ENCODE peak calls at places on chromosomes 3 and 15, in five cellular contexts. V is left lung, K is AG09309, Q is neural crest cell, L is choroid plexus epithelial cell. G is an unnamed sample.

GRCh38 chr3:169674090-169674489 is 10.6 kb upstream of the MECOM start:
- DNase-seq in L (no peak), V (no peak), K (no peak), Q (no peak), G (no peak)

GRCh38 chr3:97297032-97297431 is 467.5 kb upstream of the ARL6 start:
- DNase-seq in V (no peak), Q (no peak), L (no peak), K (no peak), G (no peak)

GRCh38 chr3:174440350-174440716 is 418.8 kb upstream of the NAALADL2 start:
- DNase-seq in V (peak; percentile 32), Q (no peak), K (peak; percentile 67), L (peak; percentile 79), G (no peak)

GRCh38 chr3:61776390-61776789 is 215.0 kb downstream of the PTPRG start:
- DNase-seq in Q (no peak), K (no peak), V (no peak), L (no peak), G (no peak)

GRCh38 chr3:101065962-101066361 is 72.7 kb upstream of the ABI3BP start:
- DNase-seq in Q (no peak), K (peak; percentile 76), L (peak; percentile 95), V (no peak), G (no peak)

GRCh38 chr3:111252795-111253194 is 181.2 kb downstream of the NECTIN3 start:
- DNase-seq in Q (no peak), V (peak; percentile 39), K (peak; percentile 42), L (peak; percentile 81), G (no peak)

GRCh38 chr3:129621626-129622417 is 15.3 kb upstream of the PLXND1 start:
- DNase-seq in Q (no peak), L (no peak), V (peak; percentile 32), K (no peak), G (no peak)

GRCh38 chr3:38115645-38116427 is 21.1 kb downstream of the ACAA1 start:
- DNase-seq in V (peak; percentile 0), K (no peak), Q (no peak), L (no peak), G (no peak)

GRCh38 chr3:177358968-177359600 is 161.8 kb upstream of the TBL1XR1 start:
- DNase-seq in V (peak; percentile 50), Q (peak; percentile 43), L (peak; percentile 40), K (no peak), G (peak; percentile 24)

GRCh38 chr15:40474581-40474980 is 3.8 kb downstream of the CHST14 start:
- DNase-seq in K (no peak), Q (no peak), V (no peak), L (no peak), G (no peak)

GRCh38 chr15:51191766-51192165 is 97.1 kb upstream of the TNFAIP8L3 start:
- DNase-seq in L (no peak), V (no peak), K (no peak), Q (no peak), G (no peak)

GRCh38 chr15:93150910-93151309 is 61.9 kb upstream of the RGMA start:
- DNase-seq in V (peak; percentile 48), L (no peak), K (no peak), Q (no peak), G (no peak)

GRCh38 chr3:188760408-188760807 is 411.4 kb upstream of the TPRG1 start:
- DNase-seq in L (peak; percentile 52), V (no peak), Q (no peak), K (no peak), G (no peak)

DNA sequence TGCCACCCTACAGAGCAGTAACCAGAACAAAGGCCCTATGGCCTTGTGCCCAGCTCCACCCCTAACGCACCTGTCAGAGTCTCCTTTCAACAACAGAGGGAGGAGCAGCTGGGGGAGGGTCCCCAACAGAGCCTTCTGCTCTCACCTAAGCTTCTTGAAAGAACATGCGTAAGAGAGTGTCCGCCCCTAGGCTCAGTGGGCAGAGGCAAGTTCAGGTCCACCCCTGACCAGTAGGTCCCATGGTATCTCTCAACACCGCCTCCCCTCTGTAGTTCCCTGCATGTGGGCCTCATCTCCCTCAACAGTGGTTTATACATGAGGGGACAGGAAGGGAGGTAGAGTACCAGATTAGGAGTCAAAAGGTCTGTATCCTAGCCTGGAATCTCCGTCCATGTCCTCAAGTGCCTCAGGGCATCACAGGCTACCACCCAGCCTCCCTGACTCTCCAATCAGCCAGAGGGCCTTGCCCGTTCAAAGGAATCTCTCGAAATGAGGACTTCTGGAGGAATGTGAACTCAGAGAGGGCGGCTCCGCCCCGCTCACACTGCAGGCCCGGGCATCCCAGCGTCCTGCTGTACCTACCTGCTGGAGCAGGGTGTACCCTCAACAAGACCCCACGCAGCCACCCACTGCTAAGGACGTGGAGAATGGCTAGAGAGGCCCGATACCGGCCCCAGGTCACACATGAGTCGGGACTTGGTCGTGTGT is 680 bp downstream of the POC1A start:
- DNase-seq in V (no peak), K (no peak), L (peak; percentile 18), Q (peak; percentile 19), G (no peak)
- TF ChIP-seq CTCF in V (no peak), K (no peak), L (peak; percentile 3), Q (no peak), G (no peak)

GRCh38 chr3:113275876-113276580 is 64.7 kb downstream of the BOC start:
- DNase-seq in L (peak; percentile 83), K (peak; percentile 38), Q (peak; percentile 40), V (no peak), G (no peak)
- TF ChIP-seq CTCF in L (peak; percentile 47), K (peak; percentile 49), Q (peak; percentile 29), V (no peak), G (peak; percentile 44)

GRCh38 chr3:195727596-195728195 is 6.9 kb downstream of the MUC20 start:
- DNase-seq in V (no peak), L (no peak), Q (no peak), K (no peak), G (no peak)
- TF ChIP-seq CTCF in V (no peak), L (no peak), Q (no peak), K (no peak), G (no peak)

GRCh38 chr3:192183109-192183508 is 544.2 kb downstream of the FGF12 start:
- DNase-seq in K (no peak), V (no peak), L (no peak), Q (no peak), G (no peak)

GRCh38 chr3:192186508-192186907 is 540.8 kb downstream of the FGF12 start:
- DNase-seq in L (no peak), Q (no peak), V (no peak), K (no peak), G (no peak)

DNA sequence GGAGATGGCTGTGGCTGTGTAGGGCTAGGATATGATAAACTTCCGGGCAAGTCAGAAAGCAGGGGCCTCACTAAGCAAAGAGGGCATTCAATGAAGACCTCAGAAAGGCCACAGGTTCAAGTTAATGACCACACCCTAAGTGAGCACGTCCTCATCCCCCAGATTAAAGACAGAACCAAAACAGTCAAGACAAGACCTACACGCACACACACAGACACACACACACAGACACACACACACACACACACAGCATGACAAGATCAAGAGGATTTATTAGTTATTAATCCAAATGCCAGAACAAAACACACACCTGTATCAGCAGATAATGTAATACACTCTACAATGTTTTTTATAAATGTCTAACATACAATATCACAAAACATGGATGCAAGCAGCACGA is 546.2 kb downstream of the FGF12 start:
- DNase-seq in L (no peak), K (no peak), Q (no peak), V (no peak), G (no peak)
- TF ChIP-seq CTCF in L (no peak), K (no peak), Q (no peak), V (no peak), G (no peak)

GRCh38 chr15:83113881-83114280 is 6.4 kb downstream of the TM6SF1 start:
- DNase-seq in K (no peak), L (no peak), Q (no peak), V (no peak), G (no peak)

GRCh38 chr15:83112959-83113299 is 5.5 kb downstream of the TM6SF1 start:
- DNase-seq in Q (no peak), K (no peak), L (no peak), V (no peak), G (no peak)

GRCh38 chr15:83111149-83111548 is 3.7 kb downstream of the TM6SF1 start:
- DNase-seq in K (no peak), Q (no peak), V (no peak), L (no peak), G (no peak)

GRCh38 chr15:83114305-83114704 is 6.9 kb downstream of the TM6SF1 start:
- DNase-seq in L (no peak), K (no peak), Q (no peak), V (no peak), G (no peak)

DNA sequence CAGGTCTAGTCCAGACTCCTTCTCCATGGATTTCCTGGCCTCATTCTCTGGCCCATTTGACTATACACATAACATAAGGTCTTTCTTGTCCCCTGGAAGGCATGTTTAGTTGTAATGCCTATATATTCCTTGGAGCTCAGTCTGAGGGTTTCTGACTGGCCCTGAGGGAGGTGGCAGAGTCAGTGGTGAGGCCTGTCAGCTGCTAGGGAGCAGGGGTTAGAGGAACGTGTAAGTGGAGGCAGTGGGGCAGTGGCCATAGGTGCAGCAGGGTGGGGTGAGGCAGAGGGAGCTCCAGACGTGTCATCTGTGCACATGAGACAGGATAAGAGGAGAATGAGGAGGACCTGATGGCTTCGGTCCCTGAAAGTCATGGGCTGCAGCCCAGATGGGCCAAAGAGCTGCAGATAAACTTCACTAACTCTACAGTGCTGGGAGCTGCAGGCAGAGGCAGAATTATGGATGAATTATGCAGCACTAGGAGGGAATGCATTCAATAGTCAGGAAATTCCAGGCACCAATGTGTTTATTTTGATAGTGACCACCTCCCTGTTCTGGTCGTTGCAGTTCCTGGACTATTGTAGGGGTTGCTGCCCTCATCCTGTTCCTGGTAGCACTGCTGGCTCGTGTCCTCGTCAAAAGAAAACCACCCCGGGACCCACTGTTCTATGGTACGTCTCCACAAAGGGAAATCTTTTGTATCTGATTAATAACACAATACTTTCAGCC is 5.0 kb downstream of the TM6SF1 start:
- DNase-seq in V (no peak), K (no peak), Q (no peak), L (peak; percentile 92), G (no peak)
- TF ChIP-seq CTCF in V (no peak), K (no peak), Q (no peak), L (peak; percentile 33), G (no peak)

G was measured in progenitor cell of endocrine pancreas.